ENCODE peak calls at places on chromosomes 3 and 15, in five cellular contexts. E is tibial artery; P is Karpas-422; C is CD8-positive, alpha-beta memory T cell; O is A549. S is an unnamed sample.

GRCh38 chr3:79086514-79086913 is 681.3 kb downstream of the ROBO1 start:
- DNase-seq in P (peak; percentile 84), E (peak; percentile 19), O (peak; percentile 21), C (no peak), S (peak; percentile 1)

GRCh38 chr3:89380006-89380405 is 272.6 kb downstream of the EPHA3 start:
- DNase-seq in O (no peak), P (no peak), C (no peak), E (no peak), S (no peak)

GRCh38 chr3:72891053-72891855 is 3.4 kb downstream of the GXYLT2 start:
- DNase-seq in C (no peak), O (no peak), P (no peak), E (no peak), S (no peak)

GRCh38 chr3:27594096-27594690 is 110.0 kb upstream of the SLC4A7 start:
- DNase-seq in C (no peak), E (no peak), P (no peak), O (no peak), S (no peak)

GRCh38 chr3:112672716-112673506 is 32.0 kb upstream of the CCDC80 start:
- DNase-seq in E (no peak), O (no peak), P (no peak), C (peak; percentile 9), S (no peak)

GRCh38 chr3:129353589-129353941 is 74.9 kb downstream of the EFCAB12 start:
- DNase-seq in O (no peak), E (no peak), P (no peak), C (no peak), S (no peak)

GRCh38 chr3:77320514-77320913 is 280.6 kb downstream of the ROBO2 start:
- DNase-seq in C (no peak), O (no peak), P (peak; percentile 81), E (no peak), S (no peak)

GRCh38 chr3:187276397-187277128 is 15.0 kb downstream of the MASP1 start:
- DNase-seq in E (no peak), O (no peak), P (no peak), C (no peak), S (no peak)

GRCh38 chr3:141707741-141708203 is 30.3 kb upstream of the RNF7 start:
- DNase-seq in P (no peak), C (no peak), O (no peak), E (no peak), S (no peak)

GRCh38 chr3:184710870-184711365 is 946 bp downstream of the MAGEF1 start:
- DNase-seq in C (no peak), O (no peak), P (peak; percentile 97), E (no peak), S (no peak)

GRCh38 chr15:74193905-74194304 is 8.7 kb downstream of the STRA6 start:
- DNase-seq in O (no peak), E (no peak), P (no peak), C (no peak), S (no peak)

GRCh38 chr15:60961541-60961940 is 267.6 kb downstream of the RORA start:
- DNase-seq in P (no peak), C (no peak), E (no peak), O (no peak), S (no peak)

GRCh38 chr3:80767599-80767998 is 993.8 kb downstream of the GBE1 start:
- DNase-seq in P (peak; percentile 55), O (no peak), C (no peak), E (no peak), S (no peak)

GRCh38 chr3:5001135-5001534 is 21.9 kb downstream of the BHLHE40 start:
- DNase-seq in C (no peak), O (no peak), E (no peak), P (no peak), S (no peak)

GRCh38 chr15:73950479-73951043 is 24.3 kb downstream of the LOXL1 start:
- DNase-seq in O (no peak), C (no peak), P (peak; percentile 43), E (no peak), S (no peak)

GRCh38 chr15:67740376-67740775 is 84.9 kb upstream of the SKOR1 start:
- DNase-seq in P (no peak), E (no peak), O (no peak), C (no peak), S (no peak)

GRCh38 chr3:184005981-184006507 is 11.6 kb downstream of the ABCC5 start:
- DNase-seq in C (no peak), O (no peak), E (peak; percentile 50), P (peak; percentile 79), S (no peak)

GRCh38 chr3:155102329-155102728 is 22.2 kb downstream of the MME start:
- DNase-seq in P (no peak), C (no peak), E (no peak), O (no peak), S (no peak)

GRCh38 chr3:139203752-139204151 is 140.1 kb upstream of the MRPS22 start:
- DNase-seq in P (no peak), O (no peak), C (no peak), E (no peak), S (no peak)
- H3K27ac ChIP-seq in P (no peak overlapping the region), O (no peak overlapping the region), C (no peak overlapping the region), E (no peak overlapping the region), S (no peak overlapping the region)

GRCh38 chr15:26757156-26757555 is 15.7 kb downstream of the GABRB3 start:
- DNase-seq in E (no peak), P (no peak), C (no peak), O (no peak), S (no peak)
- H3K27ac ChIP-seq in E (no peak overlapping the region), P (no peak overlapping the region), C (no peak overlapping the region), O (no peak overlapping the region), S (no peak overlapping the region)

GRCh38 chr15:72782274-72782992 is 1.1 kb downstream of the ADPGK start:
- DNase-seq in E (no peak), O (no peak), C (no peak), P (peak; percentile 46), S (no peak)
- H3K27ac ChIP-seq in E (peak overlapping the region; percentile 90), O (peak overlapping the region; percentile 93), C (peak overlapping the region; percentile 95), P (peak overlapping the region; percentile 6), S (peak overlapping the region; percentile 49)

GRCh38 chr15:99279290-99279689 is 28.0 kb downstream of the LRRC28 start:
- DNase-seq in E (no peak), C (no peak), O (no peak), P (no peak), S (no peak)
- H3K27ac ChIP-seq in E (no peak overlapping the region), C (no peak overlapping the region), O (no peak overlapping the region), P (no peak overlapping the region), S (no peak overlapping the region)

GRCh38 chr15:94259863-94260262 is 28.5 kb downstream of the MCTP2 start:
- DNase-seq in E (no peak), P (peak; percentile 81), O (no peak), C (no peak), S (no peak)

GRCh38 chr15:94265009-94265408 is 33.6 kb downstream of the MCTP2 start:
- DNase-seq in P (no peak), C (no peak), E (no peak), O (no peak), S (no peak)

GRCh38 chr15:94263341-94264273 is 32.2 kb downstream of the MCTP2 start:
- DNase-seq in O (no peak), P (peak; percentile 52), E (no peak), C (no peak), S (no peak)

GRCh38 chr15:94259121-94259776 is 27.9 kb downstream of the MCTP2 start:
- DNase-seq in E (no peak), C (no peak), O (no peak), P (peak; percentile 67), S (no peak)

DNA sequence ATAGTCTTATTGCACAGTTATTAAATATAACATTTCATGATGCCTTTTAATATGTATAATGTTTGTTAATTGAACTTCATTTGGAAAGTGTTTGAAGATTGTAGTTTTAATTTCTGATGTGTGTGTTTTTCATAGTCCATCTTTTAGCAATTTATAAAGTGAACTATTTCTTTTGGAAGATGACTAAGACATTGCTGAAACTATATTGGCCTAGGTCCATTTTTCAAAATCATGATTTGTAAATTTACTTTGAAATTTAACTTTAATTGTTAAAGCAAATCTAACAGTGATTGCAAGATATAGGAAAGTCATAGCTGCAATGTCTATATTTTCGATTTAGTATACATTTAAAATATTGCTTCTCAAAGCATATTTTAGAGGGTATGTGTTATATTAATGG is 30.8 kb downstream of the MCTP2 start:
- DNase-seq in P (no peak), C (no peak), O (no peak), E (no peak), S (no peak)
- H3K27ac ChIP-seq in P (peak overlapping the region; percentile 98), C (no peak overlapping the region), O (no peak overlapping the region), E (no peak overlapping the region), S (no peak overlapping the region)

GRCh38 chr3:120741837-120742197 is 499 bp downstream of the RABL3 start:
- DNase-seq in E (no peak), P (no peak), O (no peak), C (no peak), S (no peak)

GRCh38 chr3:120741320-120741719 is 996 bp downstream of the RABL3 start:
- DNase-seq in E (no peak), P (peak; percentile 53), O (no peak), C (no peak), S (no peak)

GRCh38 chr3:120743556-120744195 is 1.1 kb downstream of the GTF2E1 start:
- DNase-seq in E (no peak), C (no peak), O (no peak), P (no peak), S (no peak)

GRCh38 chr3:120743081-120743365 is 479 bp downstream of the GTF2E1 start:
- DNase-seq in O (no peak), P (peak; percentile 77), E (no peak), C (no peak), S (no peak)

GRCh38 chr3:120742198-120743080 is at the start of the genes GTF2E1 and RABL3:
- DNase-seq in C (peak; percentile 96), O (peak; percentile 99), P (peak; percentile 99), E (peak; percentile 98), S (peak; percentile 99)
- H3K27ac ChIP-seq in C (peak within 1 kb of the TSS; percentile 99), O (peak within 1 kb of the TSS; percentile 93), P (peak within 1 kb of the TSS; percentile 82), E (peak within 1 kb of the TSS; percentile 89), S (peak within 1 kb of the TSS; percentile 99)